ENCODE peak calls at places on chromosomes 6 and 20, in nine cellular contexts. One of them, this sample, is unnamed.

GRCh38 chr6:80331522-80331921 is 225.1 kb downstream of the BCKDHB start:
- DNase-seq in SW 1271: no peak
- DNase-seq in fibroblast of lung: no peak
- DNase-seq in T-helper 1 cell: no peak
- DNase-seq in ureter: no peak
- DNase-seq in stimulated activated CD4-positive, alpha-beta T cell treated with anti-CD3 and anti-CD28 coated beads, Interleukin-1b, Interleukin-23, amount 100 ng/mL, for 4 hours: no peak
- DNase-seq in NCI-H748 treated with DMSO at 0.1 percent for 48 hours: peak; percentile 78
- DNase-seq in HT1080: no peak
- DNase-seq in glutamatergic neuron: no peak
- DNase-seq in this sample: no peak

GRCh38 chr6:159951772-159952171 is 17.1 kb upstream of the IGF2R start:
- DNase-seq in SW 1271: no peak
- DNase-seq in fibroblast of lung: no peak
- DNase-seq in T-helper 1 cell: no peak
- DNase-seq in ureter: no peak
- DNase-seq in stimulated activated CD4-positive, alpha-beta T cell treated with anti-CD3 and anti-CD28 coated beads, Interleukin-1b, Interleukin-23, amount 100 ng/mL, for 4 hours: no peak
- DNase-seq in NCI-H748 treated with DMSO at 0.1 percent for 48 hours: no peak
- DNase-seq in HT1080: no peak
- DNase-seq in glutamatergic neuron: no peak
- DNase-seq in this sample: no peak

GRCh38 chr6:143410859-143411270 is 39.6 kb downstream of the ADAT2 start:
- DNase-seq in SW 1271: no peak
- DNase-seq in fibroblast of lung: peak; percentile 21
- DNase-seq in T-helper 1 cell: no peak
- DNase-seq in ureter: no peak
- DNase-seq in stimulated activated CD4-positive, alpha-beta T cell treated with anti-CD3 and anti-CD28 coated beads, Interleukin-1b, Interleukin-23, amount 100 ng/mL, for 4 hours: no peak
- DNase-seq in NCI-H748 treated with DMSO at 0.1 percent for 48 hours: no peak
- DNase-seq in HT1080: no peak
- DNase-seq in glutamatergic neuron: no peak
- DNase-seq in this sample: no peak

GRCh38 chr20:56003966-56004365 is 1.4 kb downstream of the CBLN4 start:
- DNase-seq in SW 1271: no peak
- DNase-seq in fibroblast of lung: no peak
- DNase-seq in T-helper 1 cell: no peak
- DNase-seq in ureter: no peak
- DNase-seq in stimulated activated CD4-positive, alpha-beta T cell treated with anti-CD3 and anti-CD28 coated beads, Interleukin-1b, Interleukin-23, amount 100 ng/mL, for 4 hours: no peak
- DNase-seq in NCI-H748 treated with DMSO at 0.1 percent for 48 hours: no peak
- DNase-seq in HT1080: no peak
- DNase-seq in glutamatergic neuron: peak; percentile 40
- DNase-seq in this sample: no peak

GRCh38 chr6:137665342-137665741 is 171.1 kb upstream of the OLIG3 start:
- DNase-seq in SW 1271: no peak
- DNase-seq in fibroblast of lung: no peak
- DNase-seq in T-helper 1 cell: no peak
- DNase-seq in ureter: no peak
- DNase-seq in stimulated activated CD4-positive, alpha-beta T cell treated with anti-CD3 and anti-CD28 coated beads, Interleukin-1b, Interleukin-23, amount 100 ng/mL, for 4 hours: no peak
- DNase-seq in NCI-H748 treated with DMSO at 0.1 percent for 48 hours: no peak
- DNase-seq in HT1080: no peak
- DNase-seq in glutamatergic neuron: no peak
- DNase-seq in this sample: no peak

GRCh38 chr6:170136541-170137175 is 154.2 kb downstream of the DLL1 start:
- DNase-seq in SW 1271: no peak
- DNase-seq in fibroblast of lung: no peak
- DNase-seq in T-helper 1 cell: peak; percentile 6
- DNase-seq in ureter: peak; percentile 40
- DNase-seq in stimulated activated CD4-positive, alpha-beta T cell treated with anti-CD3 and anti-CD28 coated beads, Interleukin-1b, Interleukin-23, amount 100 ng/mL, for 4 hours: no peak
- DNase-seq in NCI-H748 treated with DMSO at 0.1 percent for 48 hours: no peak
- DNase-seq in HT1080: no peak
- DNase-seq in glutamatergic neuron: no peak
- DNase-seq in this sample: no peak

GRCh38 chr6:70651326-70651905 is 16.3 kb upstream of the SMAP1 start:
- DNase-seq in SW 1271: no peak
- DNase-seq in fibroblast of lung: no peak
- DNase-seq in T-helper 1 cell: peak; percentile 34
- DNase-seq in ureter: no peak
- DNase-seq in stimulated activated CD4-positive, alpha-beta T cell treated with anti-CD3 and anti-CD28 coated beads, Interleukin-1b, Interleukin-23, amount 100 ng/mL, for 4 hours: no peak
- DNase-seq in NCI-H748 treated with DMSO at 0.1 percent for 48 hours: no peak
- DNase-seq in HT1080: peak; percentile 17
- DNase-seq in glutamatergic neuron: no peak
- DNase-seq in this sample: no peak

GRCh38 chr6:166611631-166612030 is 15.4 kb downstream of the RPS6KA2 start:
- DNase-seq in SW 1271: no peak
- DNase-seq in fibroblast of lung: no peak
- DNase-seq in T-helper 1 cell: no peak
- DNase-seq in ureter: peak; percentile 29
- DNase-seq in stimulated activated CD4-positive, alpha-beta T cell treated with anti-CD3 and anti-CD28 coated beads, Interleukin-1b, Interleukin-23, amount 100 ng/mL, for 4 hours: no peak
- DNase-seq in NCI-H748 treated with DMSO at 0.1 percent for 48 hours: no peak
- DNase-seq in HT1080: no peak
- DNase-seq in glutamatergic neuron: no peak
- DNase-seq in this sample: no peak

GRCh38 chr6:152166897-152167296 is 359.4 kb downstream of the ESR1 start:
- DNase-seq in SW 1271: no peak
- DNase-seq in fibroblast of lung: no peak
- DNase-seq in T-helper 1 cell: no peak
- DNase-seq in ureter: no peak
- DNase-seq in stimulated activated CD4-positive, alpha-beta T cell treated with anti-CD3 and anti-CD28 coated beads, Interleukin-1b, Interleukin-23, amount 100 ng/mL, for 4 hours: no peak
- DNase-seq in NCI-H748 treated with DMSO at 0.1 percent for 48 hours: no peak
- DNase-seq in HT1080: no peak
- DNase-seq in glutamatergic neuron: no peak
- DNase-seq in this sample: no peak

GRCh38 chr6:169671563-169671962 is 30.3 kb downstream of the WDR27 start:
- DNase-seq in SW 1271: no peak
- DNase-seq in fibroblast of lung: no peak
- DNase-seq in T-helper 1 cell: no peak
- DNase-seq in ureter: no peak
- DNase-seq in stimulated activated CD4-positive, alpha-beta T cell treated with anti-CD3 and anti-CD28 coated beads, Interleukin-1b, Interleukin-23, amount 100 ng/mL, for 4 hours: no peak
- DNase-seq in NCI-H748 treated with DMSO at 0.1 percent for 48 hours: no peak
- DNase-seq in HT1080: no peak
- DNase-seq in glutamatergic neuron: no peak
- DNase-seq in this sample: no peak

GRCh38 chr6:130324657-130325056 is 41.2 kb upstream of the TMEM200A start:
- DNase-seq in SW 1271: no peak
- DNase-seq in fibroblast of lung: peak; percentile 72
- DNase-seq in T-helper 1 cell: no peak
- DNase-seq in ureter: no peak
- DNase-seq in stimulated activated CD4-positive, alpha-beta T cell treated with anti-CD3 and anti-CD28 coated beads, Interleukin-1b, Interleukin-23, amount 100 ng/mL, for 4 hours: no peak
- DNase-seq in NCI-H748 treated with DMSO at 0.1 percent for 48 hours: no peak
- DNase-seq in HT1080: no peak
- DNase-seq in glutamatergic neuron: no peak
- DNase-seq in this sample: no peak

GRCh38 chr20:610130-611046 is at the start of gene TCF15:
- DNase-seq in SW 1271: peak; percentile 52
- DNase-seq in fibroblast of lung: no peak
- DNase-seq in T-helper 1 cell: no peak
- DNase-seq in ureter: no peak
- DNase-seq in stimulated activated CD4-positive, alpha-beta T cell treated with anti-CD3 and anti-CD28 coated beads, Interleukin-1b, Interleukin-23, amount 100 ng/mL, for 4 hours: peak; percentile 18
- DNase-seq in NCI-H748 treated with DMSO at 0.1 percent for 48 hours: no peak
- DNase-seq in HT1080: no peak
- DNase-seq in glutamatergic neuron: peak; percentile 84
- DNase-seq in this sample: no peak

GRCh38 chr6:159756508-159756907 is 5.3 kb upstream of the ACAT2 start:
- DNase-seq in SW 1271: no peak
- DNase-seq in fibroblast of lung: no peak
- DNase-seq in T-helper 1 cell: no peak
- DNase-seq in ureter: no peak
- DNase-seq in stimulated activated CD4-positive, alpha-beta T cell treated with anti-CD3 and anti-CD28 coated beads, Interleukin-1b, Interleukin-23, amount 100 ng/mL, for 4 hours: no peak
- DNase-seq in NCI-H748 treated with DMSO at 0.1 percent for 48 hours: no peak
- DNase-seq in HT1080: no peak
- DNase-seq in glutamatergic neuron: no peak
- DNase-seq in this sample: no peak

GRCh38 chr6:107318100-107318736 is 141.1 kb downstream of the PDSS2 start:
- DNase-seq in SW 1271: no peak
- DNase-seq in fibroblast of lung: peak; percentile 71
- DNase-seq in T-helper 1 cell: no peak
- DNase-seq in ureter: peak; percentile 47
- DNase-seq in stimulated activated CD4-positive, alpha-beta T cell treated with anti-CD3 and anti-CD28 coated beads, Interleukin-1b, Interleukin-23, amount 100 ng/mL, for 4 hours: no peak
- DNase-seq in NCI-H748 treated with DMSO at 0.1 percent for 48 hours: peak; percentile 52
- DNase-seq in HT1080: peak; percentile 36
- DNase-seq in glutamatergic neuron: peak; percentile 42
- DNase-seq in this sample: peak; percentile 18

GRCh38 chr6:90249044-90249443 is 47.6 kb downstream of the BACH2 start:
- DNase-seq in SW 1271: no peak
- DNase-seq in fibroblast of lung: no peak
- DNase-seq in T-helper 1 cell: no peak
- DNase-seq in ureter: no peak
- DNase-seq in stimulated activated CD4-positive, alpha-beta T cell treated with anti-CD3 and anti-CD28 coated beads, Interleukin-1b, Interleukin-23, amount 100 ng/mL, for 4 hours: no peak
- DNase-seq in NCI-H748 treated with DMSO at 0.1 percent for 48 hours: no peak
- DNase-seq in HT1080: peak; percentile 71
- DNase-seq in glutamatergic neuron: no peak
- DNase-seq in this sample: no peak

GRCh38 chr6:14658909-14659561 is 541.5 kb downstream of the CD83 start:
- DNase-seq in SW 1271: no peak
- DNase-seq in fibroblast of lung: no peak
- DNase-seq in T-helper 1 cell: no peak
- DNase-seq in ureter: no peak
- DNase-seq in stimulated activated CD4-positive, alpha-beta T cell treated with anti-CD3 and anti-CD28 coated beads, Interleukin-1b, Interleukin-23, amount 100 ng/mL, for 4 hours: no peak
- DNase-seq in NCI-H748 treated with DMSO at 0.1 percent for 48 hours: no peak
- DNase-seq in HT1080: peak; percentile 53
- DNase-seq in glutamatergic neuron: no peak
- DNase-seq in this sample: no peak

GRCh38 chr6:152595507-152595906 is 41.7 kb downstream of the SYNE1 start:
- DNase-seq in SW 1271: no peak
- DNase-seq in fibroblast of lung: no peak
- DNase-seq in T-helper 1 cell: no peak
- DNase-seq in ureter: no peak
- DNase-seq in stimulated activated CD4-positive, alpha-beta T cell treated with anti-CD3 and anti-CD28 coated beads, Interleukin-1b, Interleukin-23, amount 100 ng/mL, for 4 hours: no peak
- DNase-seq in NCI-H748 treated with DMSO at 0.1 percent for 48 hours: no peak
- DNase-seq in HT1080: no peak
- DNase-seq in glutamatergic neuron: no peak
- DNase-seq in this sample: peak; percentile 27

GRCh38 chr20:39777610-39778009 is 815.5 kb downstream of the DHX35 start:
- DNase-seq in SW 1271: no peak
- DNase-seq in fibroblast of lung: no peak
- DNase-seq in T-helper 1 cell: no peak
- DNase-seq in ureter: no peak
- DNase-seq in stimulated activated CD4-positive, alpha-beta T cell treated with anti-CD3 and anti-CD28 coated beads, Interleukin-1b, Interleukin-23, amount 100 ng/mL, for 4 hours: no peak
- DNase-seq in NCI-H748 treated with DMSO at 0.1 percent for 48 hours: no peak
- DNase-seq in HT1080: no peak
- DNase-seq in glutamatergic neuron: no peak
- DNase-seq in this sample: no peak

GRCh38 chr20:31673435-31673834 is 35.7 kb downstream of the COX4I2 start:
- DNase-seq in SW 1271: no peak
- DNase-seq in fibroblast of lung: no peak
- DNase-seq in T-helper 1 cell: no peak
- DNase-seq in ureter: no peak
- DNase-seq in stimulated activated CD4-positive, alpha-beta T cell treated with anti-CD3 and anti-CD28 coated beads, Interleukin-1b, Interleukin-23, amount 100 ng/mL, for 4 hours: no peak
- DNase-seq in NCI-H748 treated with DMSO at 0.1 percent for 48 hours: no peak
- DNase-seq in HT1080: no peak
- DNase-seq in glutamatergic neuron: no peak
- DNase-seq in this sample: no peak

GRCh38 chr20:54267510-54268003 is 59.7 kb downstream of the PFDN4 start:
- DNase-seq in SW 1271: no peak
- DNase-seq in fibroblast of lung: peak; percentile 22
- DNase-seq in T-helper 1 cell: no peak
- DNase-seq in ureter: peak; percentile 47
- DNase-seq in stimulated activated CD4-positive, alpha-beta T cell treated with anti-CD3 and anti-CD28 coated beads, Interleukin-1b, Interleukin-23, amount 100 ng/mL, for 4 hours: no peak
- DNase-seq in NCI-H748 treated with DMSO at 0.1 percent for 48 hours: no peak
- DNase-seq in HT1080: peak; percentile 77
- DNase-seq in glutamatergic neuron: no peak
- DNase-seq in this sample: no peak

GRCh38 chr20:21384308-21384892 is 12.9 kb downstream of the NKX2-4 start:
- DNase-seq in SW 1271: no peak
- DNase-seq in fibroblast of lung: no peak
- DNase-seq in T-helper 1 cell: no peak
- DNase-seq in ureter: no peak
- DNase-seq in stimulated activated CD4-positive, alpha-beta T cell treated with anti-CD3 and anti-CD28 coated beads, Interleukin-1b, Interleukin-23, amount 100 ng/mL, for 4 hours: no peak
- DNase-seq in NCI-H748 treated with DMSO at 0.1 percent for 48 hours: no peak
- DNase-seq in HT1080: no peak
- DNase-seq in glutamatergic neuron: no peak
- DNase-seq in this sample: no peak

GRCh38 chr6:31203345-31203979 is 33.0 kb upstream of the POU5F1 start:
- DNase-seq in SW 1271: peak; percentile 69
- DNase-seq in fibroblast of lung: peak; percentile 58
- DNase-seq in T-helper 1 cell: peak; percentile 42
- DNase-seq in ureter: no peak
- DNase-seq in stimulated activated CD4-positive, alpha-beta T cell treated with anti-CD3 and anti-CD28 coated beads, Interleukin-1b, Interleukin-23, amount 100 ng/mL, for 4 hours: peak; percentile 41
- DNase-seq in NCI-H748 treated with DMSO at 0.1 percent for 48 hours: peak; percentile 89
- DNase-seq in HT1080: peak; percentile 93
- DNase-seq in glutamatergic neuron: no peak
- DNase-seq in this sample: no peak

GRCh38 chr6:83609248-83609647 is 96.9 kb downstream of the PRSS35 start:
- DNase-seq in SW 1271: no peak
- DNase-seq in fibroblast of lung: no peak
- DNase-seq in T-helper 1 cell: no peak
- DNase-seq in ureter: no peak
- DNase-seq in stimulated activated CD4-positive, alpha-beta T cell treated with anti-CD3 and anti-CD28 coated beads, Interleukin-1b, Interleukin-23, amount 100 ng/mL, for 4 hours: no peak
- DNase-seq in NCI-H748 treated with DMSO at 0.1 percent for 48 hours: peak; percentile 89
- DNase-seq in HT1080: no peak
- DNase-seq in glutamatergic neuron: no peak
- DNase-seq in this sample: no peak

GRCh38 chr6:139754898-139755754 is 380.7 kb upstream of the CITED2 start:
- DNase-seq in SW 1271: no peak
- DNase-seq in fibroblast of lung: peak; percentile 59
- DNase-seq in T-helper 1 cell: no peak
- DNase-seq in ureter: no peak
- DNase-seq in stimulated activated CD4-positive, alpha-beta T cell treated with anti-CD3 and anti-CD28 coated beads, Interleukin-1b, Interleukin-23, amount 100 ng/mL, for 4 hours: no peak
- DNase-seq in NCI-H748 treated with DMSO at 0.1 percent for 48 hours: no peak
- DNase-seq in HT1080: no peak
- DNase-seq in glutamatergic neuron: no peak
- DNase-seq in this sample: no peak

GRCh38 chr6:3405679-3406078 is 51.2 kb downstream of the SLC22A23 start:
- DNase-seq in SW 1271: no peak
- DNase-seq in fibroblast of lung: peak; percentile 67
- DNase-seq in T-helper 1 cell: no peak
- DNase-seq in ureter: no peak
- DNase-seq in stimulated activated CD4-positive, alpha-beta T cell treated with anti-CD3 and anti-CD28 coated beads, Interleukin-1b, Interleukin-23, amount 100 ng/mL, for 4 hours: no peak
- DNase-seq in NCI-H748 treated with DMSO at 0.1 percent for 48 hours: no peak
- DNase-seq in HT1080: no peak
- DNase-seq in glutamatergic neuron: no peak
- DNase-seq in this sample: no peak

GRCh38 chr6:15476631-15477380 is 186.0 kb downstream of the DTNBP1 start:
- DNase-seq in SW 1271: no peak
- DNase-seq in fibroblast of lung: peak; percentile 56
- DNase-seq in T-helper 1 cell: no peak
- DNase-seq in ureter: no peak
- DNase-seq in stimulated activated CD4-positive, alpha-beta T cell treated with anti-CD3 and anti-CD28 coated beads, Interleukin-1b, Interleukin-23, amount 100 ng/mL, for 4 hours: no peak
- DNase-seq in NCI-H748 treated with DMSO at 0.1 percent for 48 hours: no peak
- DNase-seq in HT1080: no peak
- DNase-seq in glutamatergic neuron: no peak
- DNase-seq in this sample: no peak

GRCh38 chr20:33653218-33653899 is 8.8 kb upstream of the C20orf144 start:
- DNase-seq in SW 1271: peak; percentile 84
- DNase-seq in fibroblast of lung: peak; percentile 74
- DNase-seq in T-helper 1 cell: no peak
- DNase-seq in ureter: no peak
- DNase-seq in stimulated activated CD4-positive, alpha-beta T cell treated with anti-CD3 and anti-CD28 coated beads, Interleukin-1b, Interleukin-23, amount 100 ng/mL, for 4 hours: no peak
- DNase-seq in NCI-H748 treated with DMSO at 0.1 percent for 48 hours: peak; percentile 71
- DNase-seq in HT1080: peak; percentile 61
- DNase-seq in glutamatergic neuron: peak; percentile 84
- DNase-seq in this sample: peak; percentile 69

GRCh38 chr6:61809004-61809595 is 476.9 kb downstream of the KHDRBS2 start:
- DNase-seq in SW 1271: no peak
- DNase-seq in fibroblast of lung: peak; percentile 1
- DNase-seq in T-helper 1 cell: no peak
- DNase-seq in ureter: no peak
- DNase-seq in stimulated activated CD4-positive, alpha-beta T cell treated with anti-CD3 and anti-CD28 coated beads, Interleukin-1b, Interleukin-23, amount 100 ng/mL, for 4 hours: no peak
- DNase-seq in NCI-H748 treated with DMSO at 0.1 percent for 48 hours: peak; percentile 73
- DNase-seq in HT1080: peak; percentile 3
- DNase-seq in glutamatergic neuron: no peak
- DNase-seq in this sample: no peak

GRCh38 chr6:49906511-49906910 is 40.2 kb upstream of the CRISP1 start:
- DNase-seq in SW 1271: no peak
- DNase-seq in fibroblast of lung: peak; percentile 35
- DNase-seq in T-helper 1 cell: no peak
- DNase-seq in ureter: no peak
- DNase-seq in stimulated activated CD4-positive, alpha-beta T cell treated with anti-CD3 and anti-CD28 coated beads, Interleukin-1b, Interleukin-23, amount 100 ng/mL, for 4 hours: no peak
- DNase-seq in NCI-H748 treated with DMSO at 0.1 percent for 48 hours: no peak
- DNase-seq in HT1080: peak; percentile 13
- DNase-seq in glutamatergic neuron: peak; percentile 70
- DNase-seq in this sample: no peak

GRCh38 chr6:502761-503160 is 111.2 kb downstream of the IRF4 start:
- DNase-seq in SW 1271: no peak
- DNase-seq in fibroblast of lung: no peak
- DNase-seq in T-helper 1 cell: no peak
- DNase-seq in ureter: no peak
- DNase-seq in stimulated activated CD4-positive, alpha-beta T cell treated with anti-CD3 and anti-CD28 coated beads, Interleukin-1b, Interleukin-23, amount 100 ng/mL, for 4 hours: no peak
- DNase-seq in NCI-H748 treated with DMSO at 0.1 percent for 48 hours: no peak
- DNase-seq in HT1080: no peak
- DNase-seq in glutamatergic neuron: no peak
- DNase-seq in this sample: no peak

GRCh38 chr6:20008081-20008480 is 170.9 kb downstream of the ID4 start:
- DNase-seq in SW 1271: no peak
- DNase-seq in fibroblast of lung: no peak
- DNase-seq in T-helper 1 cell: no peak
- DNase-seq in ureter: no peak
- DNase-seq in stimulated activated CD4-positive, alpha-beta T cell treated with anti-CD3 and anti-CD28 coated beads, Interleukin-1b, Interleukin-23, amount 100 ng/mL, for 4 hours: no peak
- DNase-seq in NCI-H748 treated with DMSO at 0.1 percent for 48 hours: no peak
- DNase-seq in HT1080: no peak
- DNase-seq in glutamatergic neuron: no peak
- DNase-seq in this sample: no peak